ENCODE peak calls at places on chromosome 18, in seven cellular contexts. H, P, N, G, F, U and E are unnamed samples.

GRCh38 chr18:32368170-32368569 is 102.5 kb downstream of the GAREM1 start:
- DNase-seq in U (no peak), F (no peak), G (peak), P (no peak), H (no peak), N (no peak), E (no peak)

GRCh38 chr18:30486856-30487255 is 555.7 kb downstream of the DSC3 start:
- DNase-seq in H (no peak), N (no peak), P (peak), F (no peak), U (no peak), G (peak), E (no peak)

GRCh38 chr18:12922266-12922665 is 25.5 kb upstream of the SEH1L start:
- DNase-seq in N (no peak), H (no peak), U (no peak), P (no peak), G (no peak), F (no peak), E (no peak)

GRCh38 chr18:54388203-54389142 is 30.8 kb downstream of the C18orf54 start:
- DNase-seq in U (no peak), F (peak), N (peak), H (peak), P (peak), G (peak), E (peak)

GRCh38 chr18:75656035-75656434 is 228.5 kb upstream of the SMIM21 start:
- DNase-seq in N (no peak), U (peak), P (no peak), G (no peak), H (no peak), F (peak), E (no peak)

GRCh38 chr18:13239557-13239956 is 21.0 kb downstream of the LDLRAD4 start:
- DNase-seq in P (no peak), F (peak), H (no peak), G (no peak), N (no peak), U (no peak), E (no peak)

GRCh38 chr18:26040051-26040656 is 50.3 kb downstream of the SS18 start:
- DNase-seq in H (peak), P (peak), G (peak), N (no peak), U (no peak), F (no peak), E (no peak)

GRCh38 chr18:34223164-34223892 is 1.4 kb downstream of the NOL4 start:
- DNase-seq in F (peak), P (no peak), U (peak), H (no peak), N (no peak), G (no peak), E (no peak)

GRCh38 chr18:23689616-23690504 is 607 bp downstream of the LAMA3 start:
- DNase-seq in G (no peak), F (peak), U (peak), N (peak), H (no peak), P (peak), E (no peak)

GRCh38 chr18:30889582-30890301 is 152.8 kb downstream of the DSC3 start:
- DNase-seq in U (peak), G (peak), H (no peak), F (peak), P (peak), N (no peak), E (no peak)

GRCh38 chr18:53757346-53757745 is 467.1 kb downstream of the MBD2 start:
- DNase-seq in U (no peak), N (no peak), F (no peak), G (peak), P (peak), H (no peak), E (no peak)

GRCh38 chr18:79062806-79063205 is 6.4 kb upstream of the ATP9B start:
- DNase-seq in U (no peak), H (peak), N (peak), F (no peak), P (peak), G (peak), E (no peak)

GRCh38 chr18:11167778-11168177 is 18.4 kb upstream of the PIEZO2 start:
- DNase-seq in P (no peak), H (no peak), F (no peak), G (no peak), N (no peak), U (no peak), E (peak)

GRCh38 chr18:36338420-36338933 is 41.0 kb downstream of the FHOD3 start:
- DNase-seq in U (no peak), H (no peak), G (no peak), N (no peak), P (no peak), F (no peak), E (no peak)

GRCh38 chr18:44744206-44745180 is 63.8 kb downstream of the SETBP1 start:
- DNase-seq in H (no peak), F (peak), N (no peak), G (no peak), U (no peak), P (no peak), E (no peak)

GRCh38 chr18:76412818-76413565 is 82.0 kb downstream of the ZNF516 start:
- DNase-seq in N (no peak), G (no peak), P (no peak), U (no peak), F (no peak), H (no peak), E (no peak)

GRCh38 chr18:58432050-58432727 is 196.7 kb downstream of the ALPK2 start:
- DNase-seq in U (no peak), H (no peak), P (no peak), N (no peak), G (no peak), F (no peak), E (no peak)

GRCh38 chr18:58429442-58429841 is 199.4 kb downstream of the ALPK2 start:
- DNase-seq in P (no peak), H (no peak), N (no peak), G (no peak), U (no peak), F (no peak), E (no peak)

GRCh38 chr18:58431215-58431614 is 197.7 kb downstream of the ALPK2 start:
- DNase-seq in P (no peak), F (no peak), N (no peak), G (no peak), U (no peak), H (no peak), E (no peak)

DNA sequence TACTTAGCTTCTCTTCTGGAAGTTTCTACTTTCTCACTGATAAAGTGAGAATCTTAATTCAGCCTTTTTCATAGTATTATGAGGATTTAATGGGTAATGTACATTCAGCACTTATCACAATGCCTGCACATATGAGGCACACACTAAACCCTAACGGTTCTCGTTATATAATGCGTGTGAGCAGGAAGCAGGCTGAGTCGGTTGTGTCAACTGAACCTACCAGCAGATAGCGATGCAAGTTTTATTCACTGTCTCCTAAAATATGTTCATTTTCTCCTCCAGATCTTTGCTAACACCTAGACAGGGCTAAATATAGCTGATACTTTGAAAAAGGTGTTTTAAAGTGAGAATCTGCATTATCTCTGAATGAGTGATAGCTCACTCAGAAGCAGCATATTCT is 201.6 kb downstream of the ALPK2 start:
- DNase-seq in H (no peak), G (no peak), P (no peak), F (no peak), N (no peak), U (no peak), E (no peak)
- TF ChIP-seq CTCF in H (no peak), G (no peak), P (no peak), F (no peak), N (no peak), U (no peak), E (no peak)

GRCh38 chr18:70417847-70418246 is 129.0 kb downstream of the SOCS6 start:
- DNase-seq in G (no peak), H (no peak), P (no peak), N (no peak), U (no peak), F (no peak), E (no peak)

GRCh38 chr18:70418551-70419311 is 129.9 kb downstream of the SOCS6 start:
- DNase-seq in U (no peak), P (no peak), G (no peak), H (no peak), F (no peak), N (no peak), E (no peak)

GRCh38 chr18:70415823-70416488 is 127.1 kb downstream of the SOCS6 start:
- DNase-seq in F (no peak), U (no peak), G (peak), P (peak), H (no peak), N (no peak), E (no peak)

GRCh38 chr18:70414315-70414714 is 125.5 kb downstream of the SOCS6 start:
- DNase-seq in N (no peak), G (no peak), U (no peak), H (no peak), F (no peak), P (no peak), E (no peak)

DNA sequence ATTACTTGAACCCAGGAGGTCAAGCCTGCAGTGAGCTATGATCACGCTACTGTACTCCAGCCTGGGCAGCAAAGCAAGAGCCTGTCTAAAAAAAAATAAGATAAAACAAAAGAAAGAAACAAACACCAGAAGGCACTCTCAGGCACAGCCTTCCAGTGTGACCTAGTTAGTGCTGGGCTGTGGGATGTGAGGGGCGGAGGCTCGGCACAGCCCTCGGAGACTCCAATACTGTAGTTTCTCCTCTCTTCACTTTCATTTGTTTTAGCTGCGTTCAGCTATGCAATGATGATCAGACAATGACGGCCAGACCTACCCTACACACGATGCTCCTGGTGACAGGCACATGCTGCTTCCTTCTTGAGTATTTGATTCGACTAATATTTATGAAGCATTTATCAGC is 127.7 kb downstream of the SOCS6 start:
- DNase-seq in U (no peak), H (no peak), N (no peak), G (no peak), P (no peak), F (no peak), E (no peak)
- TF ChIP-seq CTCF in U (no peak), H (no peak), N (no peak), G (no peak), P (no peak), F (no peak), E (no peak)

GRCh38 chr18:778194-779007 is 33.6 kb downstream of the YES1 start:
- DNase-seq in N (no peak), H (no peak), P (no peak), G (no peak), U (no peak), F (no peak), E (no peak)
- TF ChIP-seq CTCF in N (no peak), H (no peak), P (no peak), G (no peak), U (no peak), F (no peak), E (no peak)

DNA sequence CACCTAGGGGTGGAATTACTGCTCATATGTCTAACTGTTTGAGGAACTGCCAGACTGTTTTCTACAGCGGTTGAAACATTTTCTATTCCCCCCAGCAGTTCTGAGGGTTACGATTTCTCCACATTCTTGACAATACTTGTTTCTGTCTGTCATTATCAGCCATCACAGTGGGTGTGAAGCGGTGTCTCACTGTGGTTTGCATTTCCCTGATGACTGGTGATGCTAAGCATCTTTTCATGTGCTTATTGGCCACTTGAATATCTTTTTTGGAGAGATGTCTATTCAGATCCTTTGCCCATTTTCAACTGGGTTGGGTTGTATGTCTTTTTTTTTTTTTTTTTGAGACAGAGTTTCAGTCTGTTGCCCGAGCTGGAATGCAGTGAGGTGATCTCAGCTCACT is 63.0 kb downstream of the ADNP2 start:
- DNase-seq in G (no peak), N (no peak), H (no peak), P (no peak), U (no peak), F (no peak), E (no peak)
- TF ChIP-seq CTCF in G (no peak), N (no peak), H (no peak), P (no peak), U (no peak), F (no peak), E (no peak)

GRCh38 chr18:21454725-21455124 is 145.8 kb downstream of the ESCO1 start:
- DNase-seq in F (no peak), U (no peak), P (no peak), N (no peak), H (no peak), G (no peak), E (no peak)
- TF ChIP-seq CTCF in F (no peak), U (no peak), P (no peak), N (no peak), H (no peak), G (no peak), E (no peak)